ENCODE peak calls at places on chromosome X, in eight cellular contexts. W is neural crest cell; F is activated CD8-positive, alpha-beta memory T cell treated with anti-CD3 and anti-CD28 coated beads for 48 hours; B is cardiac muscle cell; M is EL; Q is germinal center; C is Peyer's patch; K is Right ventricle myocardium superior. Z is an unnamed sample.

GRCh38 chrX:13131511-13132137 is 87.2 kb upstream of the FAM9C start:
- DNase-seq in M (no peak), B (no peak), Q (no peak), W (peak; percentile 4), C (no peak), F (no peak), K (no peak), Z (no peak)

GRCh38 chrX:135737361-135738071 is 24.1 kb downstream of the CT45A1 start:
- DNase-seq in C (no peak), K (no peak), F (no peak), B (no peak), W (no peak), M (peak; percentile 2), Q (no peak), Z (no peak)

GRCh38 chrX:46611658-46612362 is 38.2 kb downstream of the CHST7 start:
- DNase-seq in C (no peak), K (no peak), F (no peak), Q (no peak), B (no peak), W (no peak), M (no peak), Z (no peak)

GRCh38 chrX:81202413-81202794 is 502 bp downstream of the SH3BGRL start:
- DNase-seq in M (peak; percentile 10), F (no peak), Q (peak; percentile 1), B (no peak), C (no peak), W (no peak), K (no peak), Z (no peak)

GRCh38 chrX:47862680-47863079 is 26.0 kb downstream of the ZNF81 start:
- DNase-seq in B (no peak), C (no peak), M (no peak), Q (no peak), F (no peak), K (no peak), W (no peak), Z (no peak)

GRCh38 chrX:134144231-134144630 is 92.8 kb upstream of the CCDC160 start:
- DNase-seq in F (no peak), M (no peak), B (peak; percentile 28), Q (peak; percentile 5), K (no peak), W (no peak), C (no peak), Z (no peak)

GRCh38 chrX:150863191-150863590 is 35.3 kb downstream of the CD99L2 start:
- DNase-seq in M (no peak), B (no peak), F (no peak), K (no peak), W (no peak), C (no peak), Q (no peak), Z (peak; percentile 11)

GRCh38 chrX:13716455-13716854 is 18.0 kb downstream of the TRAPPC2 start:
- DNase-seq in Q (no peak), M (no peak), F (no peak), K (no peak), C (no peak), B (peak; percentile 41), W (no peak), Z (no peak)

GRCh38 chrX:141175786-141176185 is 1.1 kb downstream of the LDOC1 start:
- DNase-seq in F (no peak), M (no peak), B (no peak), K (no peak), C (no peak), W (no peak), Q (no peak), Z (no peak)

GRCh38 chrX:97605271-97605670 is 721.6 kb downstream of the RPA4 start:
- DNase-seq in F (no peak), Q (no peak), K (no peak), C (no peak), W (no peak), B (no peak), M (no peak), Z (no peak)

GRCh38 chrX:49186125-49187027 is at the start of gene PRICKLE3:
- DNase-seq in K (peak; percentile 92), B (peak; percentile 85), F (peak; percentile 56), C (peak; percentile 86), W (peak; percentile 50), Q (peak; percentile 75), M (peak; percentile 64), Z (no peak)

GRCh38 chrX:123236868-123237267 is 52.8 kb downstream of the GRIA3 start:
- DNase-seq in C (no peak), Q (no peak), W (no peak), B (no peak), F (no peak), K (no peak), M (no peak), Z (no peak)

GRCh38 chrX:24259544-24260240 is 54.2 kb downstream of the SUPT20HL2 start:
- DNase-seq in M (peak; percentile 59), Q (peak; percentile 12), W (peak; percentile 31), B (peak; percentile 81), C (no peak), K (no peak), F (no peak), Z (no peak)

GRCh38 chrX:72392042-72392441 is 86.3 kb upstream of the CITED1 start:
- DNase-seq in Q (no peak), K (no peak), F (no peak), C (no peak), W (no peak), B (no peak), M (no peak), Z (no peak)

Z was measured in osteocyte.